ENCODE peak calls at places on chromosomes 1 and 21, in four cellular contexts. One of them, this sample, is unnamed.
A peak's percentile ranks its signal among the peaks of the same experiment; 100 is the strongest.

GRCh38 chr1:98201640-98202039 is 280.8 kb upstream of the DPYD start:
- DNase-seq in mucosa of descending colon: no peak
- DNase-seq in GM23248: peak; percentile 12
- DNase-seq in SW 1271: no peak
- DNase-seq in this sample: no peak

GRCh38 chr21:32240708-32241433 is 38.0 kb downstream of the MIS18A start:
- DNase-seq in mucosa of descending colon: no peak
- DNase-seq in GM23248: no peak
- DNase-seq in SW 1271: no peak
- DNase-seq in this sample: no peak

GRCh38 chr1:147389532-147390184 is 147.2 kb downstream of the CHD1L start:
- DNase-seq in SW 1271: peak; percentile 1
- DNase-seq in mucosa of descending colon: peak; percentile 16
- DNase-seq in GM23248: peak; percentile 66
- DNase-seq in this sample: peak; percentile 8

GRCh38 chr1:174999926-175000696 is at the start of gene CACYBP:
- DNase-seq in GM23248: peak; percentile 58
- DNase-seq in mucosa of descending colon: peak; percentile 54
- DNase-seq in SW 1271: peak; percentile 6
- DNase-seq in this sample: no peak

GRCh38 chr1:156154317-156154749 is 948 bp downstream of the SEMA4A start:
- DNase-seq in SW 1271: no peak
- DNase-seq in mucosa of descending colon: peak; percentile 25
- DNase-seq in GM23248: no peak
- DNase-seq in this sample: no peak

GRCh38 chr21:38258803-38259485 is 2.2 kb downstream of the KCNJ15 start:
- DNase-seq in GM23248: peak; percentile 56
- DNase-seq in SW 1271: no peak
- DNase-seq in mucosa of descending colon: no peak
- DNase-seq in this sample: no peak

GRCh38 chr21:37087188-37087587 is 14.1 kb downstream of the TTC3 start:
- DNase-seq in SW 1271: no peak
- DNase-seq in mucosa of descending colon: peak; percentile 54
- DNase-seq in GM23248: peak; percentile 81
- DNase-seq in this sample: no peak

GRCh38 chr1:40315795-40316594 is 1.1 kb downstream of the COL9A2 start:
- DNase-seq in mucosa of descending colon: peak; percentile 25
- DNase-seq in SW 1271: no peak
- DNase-seq in GM23248: peak; percentile 35
- DNase-seq in this sample: no peak

GRCh38 chr1:115475901-115476300 is 137.9 kb upstream of the NGF start:
- DNase-seq in mucosa of descending colon: no peak
- DNase-seq in SW 1271: no peak
- DNase-seq in GM23248: no peak
- DNase-seq in this sample: no peak

GRCh38 chr1:15617874-15618684 is 821 bp downstream of the DDI2 start:
- DNase-seq in mucosa of descending colon: peak; percentile 57
- DNase-seq in SW 1271: peak; percentile 34
- DNase-seq in GM23248: peak; percentile 50
- DNase-seq in this sample: peak; percentile 29

GRCh38 chr1:100613817-100614559 is 76.0 kb downstream of the GPR88 start:
- DNase-seq in mucosa of descending colon: no peak
- DNase-seq in GM23248: no peak
- DNase-seq in SW 1271: no peak
- DNase-seq in this sample: no peak

GRCh38 chr1:112798293-112798692 is 83.2 kb upstream of the PPM1J start:
- DNase-seq in SW 1271: no peak
- DNase-seq in mucosa of descending colon: no peak
- DNase-seq in GM23248: no peak
- DNase-seq in this sample: no peak

GRCh38 chr1:25197982-25198681 is 34.2 kb downstream of the SYF2 start:
- DNase-seq in GM23248: peak; percentile 49
- DNase-seq in mucosa of descending colon: peak; percentile 50
- DNase-seq in SW 1271: no peak
- DNase-seq in this sample: no peak

This sample was measured in HS-27A.